ENCODE peak calls at places on chromosome 11, in six cellular contexts. Y is NCI-H1105, F is pancreas, Q is progenitor cell of endocrine pancreas, S is ELR, X is aorta. Z is an unnamed sample.

GRCh38 chr11:13119361-13119760 is 110.2 kb downstream of the RASSF10 start:
- DNase-seq in F (no peak), Q (no peak), S (peak), X (no peak), Y (no peak), Z (peak)

GRCh38 chr11:11265994-11266606 is 87.0 kb downstream of the CSNK2A3 start:
- DNase-seq in Y (peak), X (peak), S (peak), F (peak), Q (peak), Z (no peak)

GRCh38 chr11:93396356-93396755 is 65.8 kb downstream of the DEUP1 start:
- DNase-seq in X (no peak), S (no peak), F (no peak), Q (no peak), Y (no peak), Z (peak)

GRCh38 chr11:128482512-128483191 is 104.7 kb downstream of the ETS1 start:
- DNase-seq in Y (no peak), S (no peak), Q (no peak), F (no peak), X (no peak), Z (peak)

GRCh38 chr11:28017816-28018215 is 90.1 kb downstream of the KIF18A start:
- DNase-seq in S (peak), Q (no peak), F (no peak), X (no peak), Y (no peak), Z (peak)

GRCh38 chr11:2929880-2930704 is 872 bp upstream of the PHLDA2 start:
- DNase-seq in Y (peak), S (peak), X (peak), Q (no peak), F (peak), Z (peak)

GRCh38 chr11:84899740-84900139 is 727.4 kb downstream of the DLG2 start:
- DNase-seq in Y (no peak), X (no peak), F (no peak), Q (no peak), S (peak), Z (no peak)

GRCh38 chr11:78666675-78667129 is 92.0 kb upstream of the NARS2 start:
- DNase-seq in Y (no peak), X (no peak), S (no peak), Q (no peak), F (no peak), Z (peak)

GRCh38 chr11:87451400-87451799 is 413.7 kb downstream of the TMEM135 start:
- DNase-seq in X (no peak), Y (no peak), F (no peak), Q (no peak), S (peak), Z (peak)

GRCh38 chr11:71986131-71986530 is 12.6 kb upstream of the IL18BP start:
- DNase-seq in F (no peak), Y (no peak), S (no peak), X (no peak), Q (no peak), Z (no peak)

GRCh38 chr11:120611576-120611975 is 100.0 kb downstream of the GRIK4 start:
- DNase-seq in F (no peak), X (no peak), S (no peak), Q (no peak), Y (no peak), Z (no peak)

GRCh38 chr11:116427903-116428637 is 344.7 kb downstream of the BUD13 start:
- DNase-seq in X (no peak), Q (no peak), S (no peak), Y (peak), F (no peak), Z (no peak)

GRCh38 chr11:10373340-10373739 is 68.5 kb downstream of the ADM start:
- DNase-seq in X (no peak), S (no peak), Y (no peak), F (no peak), Q (no peak), Z (peak)

GRCh38 chr11:66718320-66718971 is 10.6 kb downstream of the SPTBN2 start:
- DNase-seq in X (no peak), Y (no peak), Q (no peak), F (peak), S (no peak), Z (no peak)

GRCh38 chr11:114987171-114987760 is 308.9 kb downstream of the NXPE2 start:
- DNase-seq in Q (no peak), S (no peak), X (no peak), F (no peak), Y (no peak), Z (no peak)

GRCh38 chr11:109424893-109425292 is 2.9 kb downstream of the C11orf87 start:
- DNase-seq in X (no peak), F (peak), Q (peak), Y (no peak), S (peak), Z (peak)

GRCh38 chr11:73350908-73351636 is 25.1 kb upstream of the RELT start:
- DNase-seq in S (peak), Q (no peak), F (no peak), Y (peak), X (no peak), Z (peak)

GRCh38 chr11:128302425-128303186 is 284.8 kb downstream of the ETS1 start:
- DNase-seq in S (no peak), X (no peak), Q (no peak), F (no peak), Y (no peak), Z (no peak)

GRCh38 chr11:74427377-74427776 is 29.1 kb upstream of the PGM2L1 start:
- DNase-seq in Q (no peak), S (peak), Y (no peak), F (no peak), X (no peak), Z (no peak)

GRCh38 chr11:10307022-10307410 is 2.1 kb downstream of the ADM start:
- DNase-seq in Y (no peak), X (no peak), Q (no peak), S (peak), F (no peak), Z (no peak)

GRCh38 chr11:6799402-6799801 is at the start of gene OR6A2:
- DNase-seq in X (no peak), Y (no peak), S (peak), F (no peak), Q (no peak), Z (peak)

GRCh38 chr11:57269580-57270021 is 32.6 kb upstream of the APLNR start:
- DNase-seq in S (no peak), Y (peak), X (no peak), Q (no peak), F (no peak), Z (peak)

GRCh38 chr11:120125005-120125404 is 12.9 kb downstream of the TRIM29 start:
- DNase-seq in Q (no peak), F (no peak), S (peak), X (no peak), Y (no peak), Z (peak)

GRCh38 chr11:74566386-74566960 is 25.9 kb upstream of the POLD3 start:
- DNase-seq in Q (no peak), X (no peak), F (peak), Y (no peak), S (no peak), Z (no peak)

GRCh38 chr11:827146-827860 is 416 bp upstream of the CRACR2B start:
- DNase-seq in Q (peak), Y (no peak), F (peak), X (no peak), S (no peak), Z (no peak)

GRCh38 chr11:117717485-117718314 is 79.3 kb downstream of the DSCAML1 start:
- DNase-seq in Q (no peak), S (no peak), X (no peak), Y (peak), F (peak), Z (peak)

GRCh38 chr11:90874281-90874680 is 651.4 kb upstream of the CHORDC1 start:
- DNase-seq in S (no peak), F (no peak), Q (no peak), Y (no peak), X (no peak), Z (no peak)

GRCh38 chr11:4713241-4713640 is 8.7 kb downstream of the MMP26 start:
- DNase-seq in F (no peak), S (peak), Q (no peak), Y (no peak), X (no peak), Z (peak)

GRCh38 chr11:111663820-111664219 is 61.6 kb downstream of the SIK2 start:
- DNase-seq in F (no peak), X (no peak), Q (no peak), S (no peak), Y (no peak), Z (peak)

GRCh38 chr11:131776211-131776610 is 405.8 kb downstream of the NTM start:
- DNase-seq in Y (no peak), Q (no peak), F (no peak), S (no peak), X (no peak), Z (no peak)

Z was measured in M059J.